ENCODE peak calls at places on chromosomes 2 and 18, in seven cellular contexts. K, E, I, A, F, T and O are unnamed samples.

GRCh38 chr2:135951071-135951583 is 34.3 kb downstream of the DARS1 start:
- DNase-seq in K (no peak), F (no peak), T (no peak), I (no peak), A (no peak), E (no peak), O (no peak)

GRCh38 chr2:170157025-170157684 is 20.8 kb upstream of the MYO3B start:
- DNase-seq in K (no peak), F (no peak), T (no peak), E (peak), I (no peak), A (no peak), O (peak)

GRCh38 chr2:177296047-177296446 is 31.5 kb upstream of the NFE2L2 start:
- DNase-seq in A (peak), I (no peak), T (peak), F (peak), E (peak), K (no peak), O (peak)

GRCh38 chr2:27320958-27321543 is 1.8 kb downstream of the MPV17 start:
- DNase-seq in T (no peak), A (no peak), E (peak), I (peak), K (peak), F (peak), O (peak)

GRCh38 chr2:16756831-16757644 is 91.4 kb upstream of the CYRIA start:
- DNase-seq in E (peak), A (peak), T (peak), F (peak), I (peak), K (peak), O (peak)

GRCh38 chr2:134882773-134883172 is 35.8 kb upstream of the CCNT2 start:
- DNase-seq in I (no peak), A (no peak), E (no peak), K (no peak), F (no peak), T (no peak), O (no peak)

GRCh38 chr2:5698171-5698570 is 6.0 kb downstream of the SOX11 start:
- DNase-seq in A (no peak), K (no peak), E (no peak), F (no peak), I (no peak), T (no peak), O (no peak)

GRCh38 chr18:59068672-59069071 is 71.0 kb upstream of the SEC11C start:
- DNase-seq in K (no peak), F (no peak), E (no peak), A (no peak), I (no peak), T (no peak), O (no peak)

GRCh38 chr2:3326182-3326537 is 51.5 kb downstream of the EIPR1 start:
- DNase-seq in K (no peak), T (no peak), I (no peak), A (no peak), E (no peak), F (no peak), O (no peak)

GRCh38 chr2:237074211-237074993 is 11.3 kb upstream of the COPS8 start:
- DNase-seq in T (no peak), A (no peak), K (no peak), F (no peak), I (no peak), E (no peak), O (peak)

GRCh38 chr2:223600056-223600455 is 2.1 kb downstream of the SCG2 start:
- DNase-seq in F (no peak), A (no peak), I (no peak), K (no peak), T (no peak), E (no peak), O (no peak)

GRCh38 chr2:124027182-124027581 is 2.1 kb downstream of the CNTNAP5 start:
- DNase-seq in T (peak), K (no peak), I (peak), E (peak), A (peak), F (peak), O (peak)

GRCh38 chr18:5841518-5841917 is 53.8 kb downstream of the TMEM200C start:
- DNase-seq in E (no peak), F (no peak), K (no peak), A (no peak), I (no peak), T (no peak), O (no peak)

GRCh38 chr2:233247744-233248143 is 3.7 kb upstream of the ATG16L1 start:
- DNase-seq in A (no peak), K (no peak), E (peak), T (no peak), F (peak), I (no peak), O (peak)

GRCh38 chr2:202032841-202033316 is 776 bp upstream of the FZD7 start:
- DNase-seq in E (peak), T (peak), F (peak), K (peak), A (peak), I (peak), O (peak)

GRCh38 chr18:50135903-50136302 is 59.0 kb downstream of the MYO5B start:
- DNase-seq in F (no peak), I (no peak), E (no peak), A (no peak), T (no peak), K (no peak), O (no peak)